ENCODE peak calls at places on chromosomes 13 and 19, in six cellular contexts. D, O, J, Q, Y and P are unnamed samples.

GRCh38 chr19:31421856-31422255 is 72.6 kb upstream of the TSHZ3 start:
- ATAC-seq in J (no peak), Q (no peak), Y (no peak), D (no peak), O (no peak), P (no peak)

GRCh38 chr13:110338441-110339101 is 31.5 kb downstream of the COL4A2 start:
- ATAC-seq in O (no peak), D (peak; percentile 67), Y (no peak), Q (no peak), J (peak; percentile 55), P (no peak)

GRCh38 chr13:28451482-28452217 is 43.3 kb downstream of the FLT1 start:
- ATAC-seq in J (peak; percentile 67), O (no peak), Y (no peak), Q (no peak), D (peak; percentile 66), P (no peak)

GRCh38 chr13:85812282-85812681 is 13.1 kb upstream of the SLITRK6 start:
- ATAC-seq in D (no peak), O (no peak), Y (no peak), Q (no peak), J (no peak), P (no peak)

GRCh38 chr13:94233401-94233800 is 246.1 kb downstream of the DCT start:
- ATAC-seq in D (no peak), J (peak; percentile 79), Q (no peak), O (no peak), Y (no peak), P (no peak)

GRCh38 chr19:28393574-28394336 is 819.2 kb downstream of the UQCRFS1 start:
- ATAC-seq in J (no peak), Q (no peak), D (no peak), O (peak; percentile 70), Y (no peak), P (no peak)

GRCh38 chr19:39263912-39264305 is 4.3 kb upstream of the IFNL2 start:
- ATAC-seq in D (no peak), J (no peak), Y (no peak), O (no peak), Q (peak; percentile 26), P (no peak)

GRCh38 chr19:40960780-40961179 is 30.3 kb upstream of the CYP2B6 start:
- ATAC-seq in J (no peak), D (no peak), Y (no peak), Q (no peak), O (no peak), P (no peak)

GRCh38 chr13:89363144-89363543 is 1692.0 kb downstream of the SLITRK5 start:
- ATAC-seq in Q (peak; percentile 42), D (no peak), Y (no peak), J (no peak), O (no peak), P (no peak)

GRCh38 chr13:101007245-101007644 is 332.6 kb upstream of the TMTC4 start:
- ATAC-seq in O (no peak), J (no peak), D (no peak), Q (no peak), Y (no peak), P (no peak)

GRCh38 chr19:4035582-4035981 is 28.0 kb downstream of the PIAS4 start:
- ATAC-seq in D (no peak), O (peak; percentile 27), Y (no peak), J (peak; percentile 7), Q (no peak), P (peak; percentile 25)

GRCh38 chr13:66210677-66211076 is 1019.5 kb downstream of the PCDH9 start:
- ATAC-seq in D (no peak), J (peak; percentile 87), Y (no peak), O (no peak), Q (no peak), P (no peak)

GRCh38 chr19:16702123-16702522 is 17.5 kb upstream of the NWD1 start:
- ATAC-seq in J (peak; percentile 74), Y (no peak), D (peak; percentile 83), O (no peak), Q (no peak), P (no peak)

GRCh38 chr13:44458313-44458975 is 84.8 kb downstream of the SERP2 start:
- ATAC-seq in Q (no peak), Y (no peak), O (no peak), J (peak; percentile 25), D (no peak), P (no peak)

GRCh38 chr19:30669329-30670010 is 297.3 kb downstream of the ZNF536 start:
- ATAC-seq in Q (no peak), J (peak; percentile 52), Y (no peak), O (no peak), D (peak; percentile 21), P (no peak)

GRCh38 chr13:38697628-38698333 is 10.9 kb downstream of the FREM2 start:
- ATAC-seq in Y (no peak), D (no peak), O (no peak), J (no peak), Q (no peak), P (no peak)

GRCh38 chr13:67410645-67411044 is 180.5 kb upstream of the PCDH9 start:
- ATAC-seq in O (no peak), J (no peak), D (no peak), Q (no peak), Y (no peak), P (no peak)

GRCh38 chr13:106640515-106640914 is 72.6 kb upstream of the ARGLU1 start:
- ATAC-seq in Q (no peak), J (no peak), D (no peak), O (no peak), Y (no peak), P (peak; percentile 18)

GRCh38 chr19:54662730-54663129 is at the start of gene LILRB4:
- ATAC-seq in Y (no peak), O (no peak), Q (no peak), D (peak; percentile 83), J (peak; percentile 87), P (no peak)

GRCh38 chr19:32674153-32674958 is 624 bp downstream of the ANKRD27 start:
- ATAC-seq in O (no peak), Q (peak; percentile 35), Y (no peak), J (no peak), D (no peak), P (no peak)

GRCh38 chr19:53365899-53366493 is 491 bp downstream of the ZNF525 start:
- ATAC-seq in O (peak; percentile 45), Y (peak; percentile 42), Q (peak; percentile 74), D (peak; percentile 75), J (peak; percentile 75), P (peak; percentile 66)

GRCh38 chr13:71659427-71659826 is 207.6 kb downstream of the DACH1 start:
- ATAC-seq in Q (no peak), Y (no peak), J (no peak), O (no peak), D (no peak), P (no peak)

GRCh38 chr13:73065665-73066350 is 7.0 kb downstream of the KLF5 start:
- ATAC-seq in J (no peak), Q (no peak), Y (no peak), O (no peak), D (no peak), P (no peak)

GRCh38 chr13:73816702-73817101 is 317.5 kb downstream of the KLF12 start:
- ATAC-seq in J (no peak), O (peak; percentile 34), Y (no peak), Q (no peak), D (no peak), P (peak; percentile 98)

GRCh38 chr19:7426986-7427385 is 61.8 kb downstream of the PEX11G start:
- ATAC-seq in J (no peak), O (peak; percentile 69), Q (peak; percentile 91), D (no peak), Y (no peak), P (peak; percentile 76)

GRCh38 chr19:13917888-13918406 is 11.9 kb downstream of the CC2D1A start:
- ATAC-seq in J (peak; percentile 38), O (no peak), Q (no peak), D (no peak), Y (no peak), P (no peak)

GRCh38 chr13:49622174-49622946 is 5.9 kb upstream of the ARL11 start:
- ATAC-seq in J (peak; percentile 35), O (no peak), Q (no peak), Y (no peak), D (peak; percentile 86), P (no peak)

GRCh38 chr13:51576754-51577153 is 7.5 kb upstream of the WDFY2 start:
- ATAC-seq in Q (no peak), O (no peak), Y (no peak), D (no peak), J (no peak), P (no peak)

GRCh38 chr13:74250738-74251190 is 116.6 kb upstream of the KLF12 start:
- ATAC-seq in J (peak; percentile 72), Y (no peak), O (peak; percentile 35), Q (peak; percentile 41), D (no peak), P (peak; percentile 62)

GRCh38 chr13:50644081-50644871 is 199.2 kb downstream of the DLEU7 start:
- ATAC-seq in D (no peak), Y (no peak), O (no peak), J (no peak), Q (no peak), P (no peak)

GRCh38 chr19:10113964-10114650 is 2.6 kb downstream of the P2RY11 start:
- ATAC-seq in Y (no peak), Q (no peak), D (peak; percentile 2), O (no peak), J (peak; percentile 1), P (no peak)

GRCh38 chr13:48029859-48030258 is 7.7 kb upstream of the NUDT15 start:
- ATAC-seq in Q (peak; percentile 64), J (no peak), Y (no peak), O (peak; percentile 30), D (no peak), P (peak; percentile 84)